ENCODE peak calls at places on chromosomes 7 and 10, in seven cellular contexts. Q is endodermal cell, Y is fibroblast of lung, W is mammary epithelial cell, S is right lobe of liver, N is astrocyte, E is bronchial epithelial cell. A is an unnamed sample. For H3K36me3, the result is how much of the 10 kb centered on the place peaks cover.

GRCh38 chr7:28687631-28688030 is 270.5 kb downstream of the TRIL start:
- DNase-seq in E (no peak), Q (no peak), Y (no peak), W (no peak), S (no peak), N (no peak), A (no peak)

GRCh38 chr10:42981358-42982236 is 95.3 kb upstream of the RET start:
- DNase-seq in W (no peak), Q (peak), Y (no peak), N (no peak), E (no peak), S (no peak), A (no peak)

GRCh38 chr7:95579318-95579717 is 17.0 kb downstream of the PDK4 start:
- DNase-seq in S (no peak), E (no peak), N (no peak), Q (no peak), Y (no peak), W (no peak), A (no peak)

GRCh38 chr7:127809285-127809702 is 157.3 kb downstream of the SND1 start:
- DNase-seq in S (no peak), W (peak), N (peak), Q (no peak), E (peak), Y (peak), A (peak)

GRCh38 chr7:16921644-16922257 is 40.0 kb upstream of the AGR3 start:
- DNase-seq in Q (no peak), N (peak), E (peak), W (no peak), S (no peak), Y (no peak), A (no peak)

GRCh38 chr10:77504870-77505257 is 132.7 kb downstream of the KCNMA1 start:
- DNase-seq in Q (peak), E (peak), S (no peak), Y (no peak), N (peak), W (peak), A (no peak)

GRCh38 chr7:11706666-11707605 is 125.1 kb downstream of the THSD7A start:
- DNase-seq in S (no peak), N (peak), Y (no peak), W (peak), Q (no peak), E (peak), A (no peak)

GRCh38 chr10:59361659-59362183 is 628 bp downstream of the FAM13C start:
- DNase-seq in E (peak), Q (no peak), S (no peak), W (peak), Y (no peak), N (peak), A (no peak)

GRCh38 chr7:22219739-22220493 is 137.0 kb downstream of the RAPGEF5 start:
- DNase-seq in W (no peak), N (no peak), S (no peak), Q (no peak), Y (no peak), E (peak), A (no peak)

GRCh38 chr7:129780257-129781127 is 169.0 kb downstream of the NRF1 start:
- DNase-seq in W (peak), Q (peak), N (no peak), E (peak), Y (no peak), S (no peak), A (no peak)

GRCh38 chr10:126504051-126504760 is 115.9 kb upstream of the ADAM12 start:
- DNase-seq in Q (peak), S (no peak), W (peak), E (peak), Y (peak), N (peak), A (peak)

GRCh38 chr7:120089968-120090367 is 183.0 kb upstream of the KCND2 start:
- DNase-seq in N (no peak), Y (peak), S (no peak), E (peak), W (no peak), Q (peak), A (no peak)

GRCh38 chr7:12064716-12065115 is 146.4 kb upstream of the TMEM106B start:
- DNase-seq in S (no peak), N (no peak), E (no peak), W (no peak), Y (no peak), Q (no peak), A (no peak)

GRCh38 chr7:55534262-55534915 is 37.9 kb downstream of the VOPP1 start:
- DNase-seq in W (peak), N (peak), Q (no peak), S (no peak), E (peak), Y (peak), A (peak)

DNA sequence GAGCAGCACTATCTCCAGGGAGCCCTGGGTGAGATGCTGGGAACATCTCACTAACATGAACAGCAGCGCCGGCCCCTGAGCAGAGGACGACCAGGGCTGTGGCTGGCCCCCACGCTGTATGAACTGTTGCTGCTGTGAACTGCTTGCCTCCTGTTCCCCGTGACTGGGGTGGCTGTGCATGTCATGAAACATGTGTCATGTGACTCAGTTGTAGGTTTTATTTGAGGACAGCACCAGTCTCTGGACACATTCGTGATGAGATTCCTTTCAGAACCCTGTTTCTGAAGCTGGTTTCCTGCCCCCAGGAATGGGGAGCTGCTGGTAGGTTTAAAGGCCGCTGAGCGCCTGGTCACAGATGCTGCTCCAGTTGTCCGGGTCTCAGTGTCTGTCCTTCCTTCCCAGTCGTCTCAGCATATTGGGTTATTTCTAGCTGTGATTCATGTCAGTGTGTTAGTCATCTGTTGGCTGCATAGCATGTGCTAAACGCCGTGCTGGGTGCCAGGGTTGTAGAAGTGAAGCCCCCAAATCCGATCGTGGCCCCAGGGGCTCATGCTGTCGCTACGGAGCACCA is 79.1 kb upstream of the PPIF start:
- DNase-seq in N (peak), E (peak), S (no peak), Q (no peak), W (peak), Y (peak), A (no peak)
- H3K4me3 ChIP-seq in N (no peak), E (no peak), S (no peak), Q (no peak), W (no peak), Y (no peak), A (no peak)

GRCh38 chr7:42618649-42619315 is 293.1 kb downstream of the C7orf25 start:
- DNase-seq in N (no peak), Q (no peak), S (no peak), W (no peak), E (peak), Y (no peak), A (no peak)

GRCh38 chr7:42621543-42622219 is 290.2 kb downstream of the C7orf25 start:
- DNase-seq in N (no peak), E (no peak), Y (peak), W (no peak), Q (no peak), S (no peak), A (no peak)

GRCh38 chr7:42614636-42615035 is 297.2 kb downstream of the C7orf25 start:
- DNase-seq in S (no peak), W (peak), E (peak), N (no peak), Y (no peak), Q (no peak), A (no peak)

GRCh38 chr7:42617071-42617705 is 294.7 kb downstream of the C7orf25 start:
- DNase-seq in Y (peak), W (no peak), N (no peak), Q (no peak), E (no peak), S (no peak), A (no peak)

GRCh38 chr7:42617781-42618457 is 294.0 kb downstream of the C7orf25 start:
- DNase-seq in N (no peak), E (no peak), W (no peak), S (no peak), Q (peak), Y (peak), A (no peak)
- TF ChIP-seq CTCF in N (no peak), E (no peak), W (no peak), S (no peak), Q (peak), Y (peak), A (no peak)

GRCh38 chr7:149179241-149179640 is 16.1 kb upstream of the ZNF282 start:
- DNase-seq in Y (no peak), W (no peak), S (no peak), N (no peak), Q (no peak), E (no peak), A (no peak)
- H3K36me3 ChIP-seq in Y (under half), W (under half), S (under half), N (under half), Q (half or more), E (under half), A (under half)

GRCh38 chr7:26151650-26151952 is 397 bp upstream of the NFE2L3 start:
- DNase-seq in N (no peak), E (no peak), Y (no peak), Q (no peak), S (no peak), W (no peak), A (no peak)
- H3K4me3 ChIP-seq in N (peak), E (peak), Y (peak), Q (peak), S (peak), W (peak), A (peak)

DNA sequence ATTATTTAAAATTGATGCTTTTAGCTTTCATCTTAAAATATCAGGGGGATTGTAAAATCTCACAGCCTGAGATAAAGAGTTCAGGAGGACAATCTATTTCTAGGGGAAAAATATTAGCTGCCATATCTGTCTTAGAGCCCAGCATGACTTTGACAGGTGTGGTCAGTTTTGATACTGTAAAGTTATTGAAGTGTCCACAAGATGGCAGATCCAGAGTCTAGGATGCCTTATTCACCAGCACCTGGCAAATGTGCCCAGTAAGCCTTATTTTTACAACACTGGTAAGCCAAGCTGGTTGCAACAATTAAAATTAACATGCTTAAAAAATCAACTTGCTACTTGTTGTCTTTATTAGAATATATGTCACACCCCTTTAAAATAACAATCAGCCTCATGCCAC is 579.3 kb downstream of the SH2D4B start:
- DNase-seq in W (no peak), E (peak), Y (no peak), N (no peak), S (no peak), Q (no peak), A (no peak)
- TF ChIP-seq CTCF in W (no peak), E (no peak), Y (no peak), N (no peak), S (peak), Q (peak), A (no peak)

GRCh38 chr10:103333934-103334520 is 16.9 kb downstream of the PCGF6 start:
- DNase-seq in Y (peak), W (no peak), E (peak), S (no peak), Q (no peak), N (peak), A (no peak)

GRCh38 chr10:103336370-103336769 is 14.6 kb downstream of the PCGF6 start:
- DNase-seq in Q (no peak), E (no peak), S (no peak), Y (no peak), W (no peak), N (no peak), A (no peak)

GRCh38 chr10:103334567-103334966 is 16.4 kb downstream of the PCGF6 start:
- DNase-seq in N (no peak), Y (no peak), S (no peak), Q (no peak), W (no peak), E (no peak), A (no peak)
- H3K36me3 ChIP-seq in N (under half), Y (under half), S (under half), Q (half or more), W (under half), E (under half), A (under half)

GRCh38 chr10:14601872-14602725 is 172.6 kb downstream of the FAM107B start:
- DNase-seq in Y (peak), W (peak), N (peak), S (no peak), E (peak), Q (no peak), A (peak)
- H3K4me3 ChIP-seq in Y (peak), W (peak), N (peak), S (peak), E (no peak), Q (peak), A (peak)

DNA sequence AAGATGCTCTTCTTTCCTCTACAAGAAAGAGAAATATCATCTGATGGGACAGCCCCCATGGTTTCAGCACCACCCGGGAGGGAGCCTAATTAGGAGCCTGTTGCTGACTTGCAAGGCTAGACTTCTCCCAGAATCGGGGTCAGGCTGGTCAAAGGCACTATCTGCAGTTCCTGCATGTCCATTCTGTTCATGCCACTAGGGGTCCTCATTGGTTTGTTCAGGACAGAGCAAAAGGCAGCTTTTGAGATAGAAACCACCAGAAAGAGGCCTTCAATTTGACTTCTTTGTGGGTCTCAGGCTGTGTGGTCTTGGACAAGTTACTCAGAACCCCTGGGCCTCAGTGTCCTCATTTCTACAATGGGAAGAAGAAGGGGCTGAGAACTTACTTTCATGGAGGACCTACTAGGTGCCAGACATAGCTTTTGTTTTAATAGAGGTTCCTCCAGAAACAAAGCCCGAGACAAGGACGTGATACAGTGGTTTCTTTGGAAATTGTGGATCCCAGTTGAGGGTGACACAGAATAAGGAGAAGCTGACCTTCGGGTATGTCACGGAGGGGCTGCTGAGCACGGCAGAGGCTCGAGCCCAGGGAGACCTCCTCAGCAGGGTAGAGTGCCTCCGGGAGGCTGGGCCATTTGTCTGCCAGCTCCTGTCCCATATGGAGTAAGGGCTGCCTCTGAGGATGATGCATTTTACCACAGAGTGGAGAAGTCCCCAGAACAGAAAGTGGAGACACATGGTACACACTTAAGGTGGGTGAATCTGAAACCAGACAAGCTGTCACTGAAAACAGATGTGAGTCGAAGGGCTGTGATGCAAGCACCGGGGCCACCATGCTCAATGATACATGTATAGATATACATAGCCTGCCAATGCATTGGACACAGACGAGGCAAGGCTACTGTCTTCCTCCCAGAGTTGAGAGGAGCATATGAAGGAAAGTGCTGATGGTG is 33.1 kb upstream of the NEUROD6 start:
- DNase-seq in N (peak), E (peak), W (peak), Y (peak), S (no peak), Q (peak), A (no peak)
- TF ChIP-seq CTCF in N (peak), E (peak), W (peak), Y (peak), S (peak), Q (peak), A (peak)

GRCh38 chr7:131081308-131081707 is 246.4 kb upstream of the MKLN1 start:
- DNase-seq in S (no peak), Y (no peak), N (no peak), Q (no peak), W (no peak), E (no peak), A (no peak)
- H3K36me3 ChIP-seq in S (under half), Y (under half), N (under half), Q (under half), W (under half), E (under half), A (under half)

A was measured in BJ.